ENCODE peak calls at places on chromosome 21, in six cellular contexts. Q is hepatic stellate cell; I is GM20000; A is stimulated activated CD4-positive, alpha-beta T cell treated with anti-CD3 and anti-CD28 coated beads, TNF-alpha, amount 100 ng/mL, for 4 hours; T is nucleus accumbens; B is OCI-LY7. N is an unnamed sample.

GRCh38 chr21:46393941-46394818 is 64.5 kb upstream of the DIP2A start:
- DNase-seq in Q (no peak), I (no peak), A (no peak), T (peak; percentile 19), B (no peak), N (no peak)

GRCh38 chr21:45715441-45715840 is 71.9 kb downstream of the PCBP3 start:
- DNase-seq in Q (no peak), I (no peak), A (no peak), T (no peak), B (no peak), N (no peak)

GRCh38 chr21:41227357-41228005 is 59.5 kb downstream of the BACE2 start:
- DNase-seq in Q (no peak), I (no peak), A (no peak), T (no peak), B (no peak), N (no peak)

GRCh38 chr21:36854391-36854790 is 112.1 kb downstream of the HLCS start:
- DNase-seq in Q (no peak), I (peak; percentile 37), A (no peak), T (peak; percentile 59), B (peak; percentile 63), N (peak; percentile 38)

GRCh38 chr21:45593162-45594022 is 50.1 kb upstream of the PCBP3 start:
- DNase-seq in Q (no peak), I (no peak), A (no peak), T (no peak), B (peak; percentile 77), N (no peak)

GRCh38 chr21:36075171-36075570 is 5.3 kb downstream of the CBR1 start:
- DNase-seq in Q (no peak), I (no peak), A (no peak), T (peak; percentile 56), B (no peak), N (no peak)

GRCh38 chr21:22679207-22679606 is 1681.0 kb downstream of the NCAM2 start:
- DNase-seq in Q (no peak), I (no peak), A (no peak), T (no peak), B (no peak), N (no peak)

GRCh38 chr21:36321325-36322082 is 1.5 kb downstream of the MORC3 start:
- DNase-seq in Q (no peak), I (no peak), A (no peak), T (no peak), B (peak; percentile 38), N (peak; percentile 60)

GRCh38 chr21:39315603-39316002 is 2.2 kb upstream of the BRWD1 start:
- DNase-seq in Q (no peak), I (no peak), A (no peak), T (no peak), B (peak; percentile 19), N (no peak)

GRCh38 chr21:45276620-45277019 is 11.1 kb downstream of the POFUT2 start:
- DNase-seq in Q (no peak), I (no peak), A (no peak), T (no peak), B (no peak), N (no peak)

GRCh38 chr21:43703068-43703880 is 15.7 kb upstream of the PDXK start:
- DNase-seq in Q (no peak), I (no peak), A (no peak), T (peak; percentile 38), B (no peak), N (no peak)

GRCh38 chr21:18951291-18952038 is 547.9 kb upstream of the TMPRSS15 start:
- DNase-seq in Q (no peak), I (no peak), A (no peak), T (peak; percentile 6), B (peak; percentile 14), N (peak; percentile 50)

GRCh38 chr21:34560021-34560420 is 48.0 kb upstream of the KCNE1 start:
- DNase-seq in Q (no peak), I (no peak), A (no peak), T (no peak), B (no peak), N (no peak)

GRCh38 chr21:45109831-45110492 is 35.6 kb downstream of the ADARB1 start:
- DNase-seq in Q (peak; percentile 69), I (peak; percentile 87), A (no peak), T (peak; percentile 29), B (peak; percentile 95), N (peak; percentile 94)

GRCh38 chr21:28769683-28770082 is 223.0 kb downstream of the LTN1 start:
- DNase-seq in Q (no peak), I (no peak), A (no peak), T (no peak), B (no peak), N (no peak)

GRCh38 chr21:43333301-43334062 is 93.4 kb downstream of the SIK1 start:
- DNase-seq in Q (peak; percentile 91), I (no peak), A (no peak), T (peak; percentile 53), B (no peak), N (no peak)